ENCODE peak calls at places on chromosomes 3 and 15, in eight cellular contexts. One of them, this sample, is unnamed.

GRCh38 chr15:70132571-70132970 is 34.9 kb upstream of the TLE3 start:
- DNase-seq in body of pancreas: no peak
- DNase-seq in nucleus accumbens: no peak
- DNase-seq in AML-193: no peak
- DNase-seq in tibial artery: no peak
- DNase-seq in stimulated activated effector memory CD8-positive, alpha-beta T cell treated with anti-CD3 and anti-CD28 coated beads, Interleukin-12 subunit alpha, Interleukin-12 subunit beta, amount 100 ng/mL, for 72 hours: no peak
- DNase-seq in stimulated activated CD8-positive, alpha-beta memory T cell treated with anti-CD3 and anti-CD28 coated beads, Interleukin-2, amount 100 ng/mL, for 48 hours: no peak
- DNase-seq in endodermal cell: no peak
- DNase-seq in this sample: no peak

GRCh38 chr15:101368868-101369642 is 74.0 kb upstream of the SNRPA1 start:
- DNase-seq in body of pancreas: no peak
- DNase-seq in nucleus accumbens: no peak
- DNase-seq in AML-193: no peak
- DNase-seq in tibial artery: no peak
- DNase-seq in stimulated activated effector memory CD8-positive, alpha-beta T cell treated with anti-CD3 and anti-CD28 coated beads, Interleukin-12 subunit alpha, Interleukin-12 subunit beta, amount 100 ng/mL, for 72 hours: no peak
- DNase-seq in stimulated activated CD8-positive, alpha-beta memory T cell treated with anti-CD3 and anti-CD28 coated beads, Interleukin-2, amount 100 ng/mL, for 48 hours: no peak
- DNase-seq in endodermal cell: no peak
- DNase-seq in this sample: no peak

GRCh38 chr3:11498646-11499045 is 145.1 kb downstream of the VGLL4 start:
- DNase-seq in body of pancreas: peak; percentile 88
- DNase-seq in nucleus accumbens: no peak
- DNase-seq in AML-193: peak; percentile 9
- DNase-seq in tibial artery: peak; percentile 53
- DNase-seq in stimulated activated effector memory CD8-positive, alpha-beta T cell treated with anti-CD3 and anti-CD28 coated beads, Interleukin-12 subunit alpha, Interleukin-12 subunit beta, amount 100 ng/mL, for 72 hours: no peak
- DNase-seq in stimulated activated CD8-positive, alpha-beta memory T cell treated with anti-CD3 and anti-CD28 coated beads, Interleukin-2, amount 100 ng/mL, for 48 hours: no peak
- DNase-seq in endodermal cell: no peak
- DNase-seq in this sample: no peak

GRCh38 chr15:47744496-47744895 is 27.2 kb downstream of the SEMA6D start:
- DNase-seq in body of pancreas: no peak
- DNase-seq in nucleus accumbens: peak; percentile 28
- DNase-seq in AML-193: no peak
- DNase-seq in tibial artery: no peak
- DNase-seq in stimulated activated effector memory CD8-positive, alpha-beta T cell treated with anti-CD3 and anti-CD28 coated beads, Interleukin-12 subunit alpha, Interleukin-12 subunit beta, amount 100 ng/mL, for 72 hours: no peak
- DNase-seq in stimulated activated CD8-positive, alpha-beta memory T cell treated with anti-CD3 and anti-CD28 coated beads, Interleukin-2, amount 100 ng/mL, for 48 hours: no peak
- DNase-seq in endodermal cell: no peak
- DNase-seq in this sample: no peak

GRCh38 chr15:88539441-88539840 is 7.0 kb downstream of the DET1 start:
- DNase-seq in body of pancreas: no peak
- DNase-seq in nucleus accumbens: no peak
- DNase-seq in AML-193: no peak
- DNase-seq in tibial artery: no peak
- DNase-seq in stimulated activated effector memory CD8-positive, alpha-beta T cell treated with anti-CD3 and anti-CD28 coated beads, Interleukin-12 subunit alpha, Interleukin-12 subunit beta, amount 100 ng/mL, for 72 hours: no peak
- DNase-seq in stimulated activated CD8-positive, alpha-beta memory T cell treated with anti-CD3 and anti-CD28 coated beads, Interleukin-2, amount 100 ng/mL, for 48 hours: no peak
- DNase-seq in endodermal cell: no peak
- DNase-seq in this sample: no peak

GRCh38 chr3:26004205-26004604 is 214.3 kb downstream of the OXSM start:
- DNase-seq in body of pancreas: no peak
- DNase-seq in nucleus accumbens: no peak
- DNase-seq in AML-193: no peak
- DNase-seq in tibial artery: no peak
- DNase-seq in stimulated activated effector memory CD8-positive, alpha-beta T cell treated with anti-CD3 and anti-CD28 coated beads, Interleukin-12 subunit alpha, Interleukin-12 subunit beta, amount 100 ng/mL, for 72 hours: no peak
- DNase-seq in stimulated activated CD8-positive, alpha-beta memory T cell treated with anti-CD3 and anti-CD28 coated beads, Interleukin-2, amount 100 ng/mL, for 48 hours: no peak
- DNase-seq in endodermal cell: no peak
- DNase-seq in this sample: no peak

GRCh38 chr3:105367063-105367405 is 325 bp downstream of the ALCAM start:
- DNase-seq in body of pancreas: peak; percentile 45
- DNase-seq in nucleus accumbens: peak; percentile 68
- DNase-seq in AML-193: no peak
- DNase-seq in tibial artery: no peak
- DNase-seq in stimulated activated effector memory CD8-positive, alpha-beta T cell treated with anti-CD3 and anti-CD28 coated beads, Interleukin-12 subunit alpha, Interleukin-12 subunit beta, amount 100 ng/mL, for 72 hours: no peak
- DNase-seq in stimulated activated CD8-positive, alpha-beta memory T cell treated with anti-CD3 and anti-CD28 coated beads, Interleukin-2, amount 100 ng/mL, for 48 hours: no peak
- DNase-seq in endodermal cell: no peak
- DNase-seq in this sample: peak; percentile 20

GRCh38 chr15:101427606-101428487 is 61.7 kb downstream of the PCSK6 start:
- DNase-seq in body of pancreas: no peak
- DNase-seq in nucleus accumbens: no peak
- DNase-seq in AML-193: no peak
- DNase-seq in tibial artery: no peak
- DNase-seq in stimulated activated effector memory CD8-positive, alpha-beta T cell treated with anti-CD3 and anti-CD28 coated beads, Interleukin-12 subunit alpha, Interleukin-12 subunit beta, amount 100 ng/mL, for 72 hours: no peak
- DNase-seq in stimulated activated CD8-positive, alpha-beta memory T cell treated with anti-CD3 and anti-CD28 coated beads, Interleukin-2, amount 100 ng/mL, for 48 hours: no peak
- DNase-seq in endodermal cell: no peak
- DNase-seq in this sample: no peak

GRCh38 chr3:126746395-126747177 is 42.5 kb downstream of the CHCHD6 start:
- DNase-seq in body of pancreas: peak; percentile 39
- DNase-seq in nucleus accumbens: no peak
- DNase-seq in AML-193: no peak
- DNase-seq in tibial artery: no peak
- DNase-seq in stimulated activated effector memory CD8-positive, alpha-beta T cell treated with anti-CD3 and anti-CD28 coated beads, Interleukin-12 subunit alpha, Interleukin-12 subunit beta, amount 100 ng/mL, for 72 hours: no peak
- DNase-seq in stimulated activated CD8-positive, alpha-beta memory T cell treated with anti-CD3 and anti-CD28 coated beads, Interleukin-2, amount 100 ng/mL, for 48 hours: no peak
- DNase-seq in endodermal cell: peak; percentile 57
- DNase-seq in this sample: no peak

GRCh38 chr3:158911586-158911985 is 109.7 kb downstream of the MFSD1 start:
- DNase-seq in body of pancreas: no peak
- DNase-seq in nucleus accumbens: no peak
- DNase-seq in AML-193: no peak
- DNase-seq in tibial artery: no peak
- DNase-seq in stimulated activated effector memory CD8-positive, alpha-beta T cell treated with anti-CD3 and anti-CD28 coated beads, Interleukin-12 subunit alpha, Interleukin-12 subunit beta, amount 100 ng/mL, for 72 hours: no peak
- DNase-seq in stimulated activated CD8-positive, alpha-beta memory T cell treated with anti-CD3 and anti-CD28 coated beads, Interleukin-2, amount 100 ng/mL, for 48 hours: no peak
- DNase-seq in endodermal cell: no peak
- DNase-seq in this sample: peak; percentile 37

GRCh38 chr15:68318008-68318835 is 40.7 kb downstream of the FEM1B start:
- DNase-seq in body of pancreas: no peak
- DNase-seq in nucleus accumbens: no peak
- DNase-seq in AML-193: no peak
- DNase-seq in tibial artery: no peak
- DNase-seq in stimulated activated effector memory CD8-positive, alpha-beta T cell treated with anti-CD3 and anti-CD28 coated beads, Interleukin-12 subunit alpha, Interleukin-12 subunit beta, amount 100 ng/mL, for 72 hours: no peak
- DNase-seq in stimulated activated CD8-positive, alpha-beta memory T cell treated with anti-CD3 and anti-CD28 coated beads, Interleukin-2, amount 100 ng/mL, for 48 hours: no peak
- DNase-seq in endodermal cell: peak; percentile 33
- DNase-seq in this sample: no peak

GRCh38 chr3:53225651-53226050 is 30.2 kb downstream of the TKT start:
- DNase-seq in body of pancreas: no peak
- DNase-seq in nucleus accumbens: no peak
- DNase-seq in AML-193: no peak
- DNase-seq in tibial artery: no peak
- DNase-seq in stimulated activated effector memory CD8-positive, alpha-beta T cell treated with anti-CD3 and anti-CD28 coated beads, Interleukin-12 subunit alpha, Interleukin-12 subunit beta, amount 100 ng/mL, for 72 hours: no peak
- DNase-seq in stimulated activated CD8-positive, alpha-beta memory T cell treated with anti-CD3 and anti-CD28 coated beads, Interleukin-2, amount 100 ng/mL, for 48 hours: no peak
- DNase-seq in endodermal cell: no peak
- DNase-seq in this sample: no peak

GRCh38 chr3:64871955-64872354 is 184.2 kb upstream of the ADAMTS9 start:
- DNase-seq in body of pancreas: no peak
- DNase-seq in nucleus accumbens: no peak
- DNase-seq in AML-193: no peak
- DNase-seq in tibial artery: no peak
- DNase-seq in stimulated activated effector memory CD8-positive, alpha-beta T cell treated with anti-CD3 and anti-CD28 coated beads, Interleukin-12 subunit alpha, Interleukin-12 subunit beta, amount 100 ng/mL, for 72 hours: no peak
- DNase-seq in stimulated activated CD8-positive, alpha-beta memory T cell treated with anti-CD3 and anti-CD28 coated beads, Interleukin-2, amount 100 ng/mL, for 48 hours: no peak
- DNase-seq in endodermal cell: no peak
- DNase-seq in this sample: no peak

GRCh38 chr15:40296561-40297230 is 11.0 kb downstream of the PLCB2 start:
- DNase-seq in body of pancreas: no peak
- DNase-seq in nucleus accumbens: no peak
- DNase-seq in AML-193: no peak
- DNase-seq in tibial artery: no peak
- DNase-seq in stimulated activated effector memory CD8-positive, alpha-beta T cell treated with anti-CD3 and anti-CD28 coated beads, Interleukin-12 subunit alpha, Interleukin-12 subunit beta, amount 100 ng/mL, for 72 hours: no peak
- DNase-seq in stimulated activated CD8-positive, alpha-beta memory T cell treated with anti-CD3 and anti-CD28 coated beads, Interleukin-2, amount 100 ng/mL, for 48 hours: no peak
- DNase-seq in endodermal cell: no peak
- DNase-seq in this sample: no peak

This sample was measured in NCI-H1930.